ENCODE peak calls at places on chromosomes 13 and 19, in nine cellular contexts. E, G, F, R, B, D, J, O and T are unnamed samples.

GRCh38 chr19:15776264-15776663 is 11.2 kb upstream of the OR10H5 start:
- DNase-seq in E (peak; percentile 66), G (no peak), F (no peak), R (no peak), B (peak; percentile 12), D (no peak), J (no peak), O (no peak), T (no peak)

GRCh38 chr19:32357720-32358119 is 12.3 kb downstream of the ZNF507 start:
- DNase-seq in E (no peak), G (no peak), F (no peak), R (no peak), B (no peak), D (no peak), J (peak; percentile 23), O (no peak), T (no peak)

GRCh38 chr19:12656899-12657571 is 9.5 kb downstream of the MAN2B1 start:
- DNase-seq in E (no peak), G (no peak), F (no peak), R (no peak), B (no peak), D (no peak), J (no peak), O (peak; percentile 59), T (no peak)

GRCh38 chr13:113588394-113589111 is 4.0 kb downstream of the TFDP1 start:
- DNase-seq in E (peak; percentile 25), G (no peak), F (no peak), R (no peak), B (no peak), D (no peak), J (no peak), O (no peak), T (no peak)

GRCh38 chr19:15248648-15249559 is 16.7 kb upstream of the EPHX3 start:
- DNase-seq in E (peak; percentile 94), G (peak; percentile 92), F (peak; percentile 82), R (peak; percentile 95), B (peak; percentile 93), D (peak; percentile 86), J (peak; percentile 92), O (peak; percentile 66), T (peak; percentile 35)

GRCh38 chr19:48698046-48698445 is 2.3 kb downstream of the FUT2 start:
- DNase-seq in E (no peak), G (peak; percentile 73), F (peak; percentile 58), R (peak; percentile 82), B (no peak), D (peak; percentile 53), J (peak; percentile 85), O (peak; percentile 49), T (no peak)

GRCh38 chr19:1221141-1221903 is 15.7 kb downstream of the STK11 start:
- DNase-seq in E (no peak), G (peak; percentile 40), F (no peak), R (peak; percentile 82), B (peak; percentile 83), D (no peak), J (peak; percentile 67), O (peak; percentile 85), T (no peak)

GRCh38 chr13:113398963-113399754 is 35.2 kb upstream of the GRTP1 start:
- DNase-seq in E (peak; percentile 82), G (peak; percentile 55), F (peak; percentile 36), R (peak; percentile 56), B (peak; percentile 61), D (peak; percentile 43), J (no peak), O (no peak), T (no peak)

GRCh38 chr13:31818236-31818635 is 78.9 kb downstream of the RXFP2 start:
- DNase-seq in E (no peak), G (no peak), F (no peak), R (peak; percentile 31), B (no peak), D (no peak), J (no peak), O (no peak), T (no peak)

GRCh38 chr13:110628477-110628793 is 13.1 kb downstream of the NAXD start:
- DNase-seq in E (no peak), G (no peak), F (no peak), R (no peak), B (peak; percentile 91), D (peak; percentile 74), J (peak; percentile 62), O (no peak), T (no peak)

GRCh38 chr19:10230155-10230903 is 802 bp downstream of the S1PR2 start:
- DNase-seq in E (peak; percentile 92), G (peak; percentile 48), F (no peak), R (peak; percentile 73), B (peak; percentile 80), D (no peak), J (peak; percentile 75), O (peak; percentile 26), T (no peak)
- TF ChIP-seq CTCF in E (no peak), G (no peak), F (no peak), R (peak; percentile 8), B (no peak), D (peak; percentile 21), J (no peak), O (no peak), T (no peak)

GRCh38 chr13:101455863-101456262 is 3.4 kb downstream of the ITGBL1 start:
- DNase-seq in E (no peak), G (peak; percentile 94), F (peak; percentile 37), R (peak; percentile 92), B (no peak), D (peak; percentile 85), J (peak; percentile 88), O (no peak), T (no peak)

GRCh38 chr13:101452519-101453485 is at the start of gene ITGBL1:
- DNase-seq in E (peak; percentile 88), G (peak; percentile 81), F (peak; percentile 23), R (peak; percentile 89), B (no peak), D (no peak), J (peak; percentile 8), O (peak; percentile 7), T (no peak)

GRCh38 chr13:101451641-101452040 is 834 bp upstream of the ITGBL1 start:
- DNase-seq in E (no peak), G (no peak), F (no peak), R (no peak), B (no peak), D (no peak), J (no peak), O (no peak), T (no peak)

GRCh38 chr13:101454767-101455166 is 2.3 kb downstream of the ITGBL1 start:
- DNase-seq in E (no peak), G (peak; percentile 39), F (peak; percentile 25), R (peak; percentile 63), B (no peak), D (no peak), J (peak; percentile 3), O (no peak), T (no peak)

DNA sequence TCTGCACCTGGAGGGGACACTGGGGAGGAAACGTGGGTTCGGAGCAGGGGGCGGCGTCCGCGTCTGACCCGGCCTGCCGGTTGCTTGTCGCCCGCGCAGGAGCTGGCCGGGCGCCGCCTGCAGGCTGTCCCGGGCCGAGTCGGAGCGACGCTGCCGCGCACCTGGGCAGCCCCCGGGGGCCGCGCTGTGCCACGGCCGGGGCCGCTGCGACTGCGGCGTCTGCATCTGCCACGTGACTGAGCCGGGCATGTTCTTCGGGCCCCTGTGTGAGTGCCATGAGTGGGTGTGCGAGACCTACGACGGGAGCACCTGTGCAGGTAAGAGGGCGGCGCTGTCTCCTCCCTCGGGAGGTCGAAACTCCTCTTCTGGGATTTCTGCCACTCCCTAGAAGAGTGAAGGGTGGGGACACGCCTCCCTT is 1.3 kb downstream of the ITGBL1 start:
- DNase-seq in E (no peak), G (peak; percentile 31), F (peak; percentile 84), R (peak; percentile 62), B (no peak), D (no peak), J (peak; percentile 5), O (peak; percentile 64), T (no peak)
- H3K4me3 ChIP-seq in E (peak overlapping the region; percentile 40), G (peak overlapping the region; percentile 94), F (peak overlapping the region; percentile 86), R (peak overlapping the region; percentile 74), B (peak overlapping the region; percentile 16), D (peak overlapping the region; percentile 62), J (no peak overlapping the region), O (no peak overlapping the region), T (peak overlapping the region; percentile 13)

GRCh38 chr13:79338343-79338742 is 67.7 kb downstream of the RBM26 start:
- DNase-seq in E (no peak), G (no peak), F (no peak), R (no peak), B (no peak), D (no peak), J (no peak), O (no peak), T (no peak)

GRCh38 chr13:79336971-79337370 is 69.1 kb downstream of the RBM26 start:
- DNase-seq in E (no peak), G (no peak), F (no peak), R (no peak), B (no peak), D (no peak), J (no peak), O (no peak), T (no peak)

GRCh38 chr13:79346300-79346914 is 59.6 kb downstream of the RBM26 start:
- DNase-seq in E (no peak), G (peak; percentile 4), F (no peak), R (no peak), B (no peak), D (no peak), J (no peak), O (no peak), T (no peak)

GRCh38 chr13:79341202-79341601 is 64.9 kb downstream of the RBM26 start:
- DNase-seq in E (no peak), G (no peak), F (no peak), R (no peak), B (no peak), D (no peak), J (no peak), O (no peak), T (no peak)

DNA sequence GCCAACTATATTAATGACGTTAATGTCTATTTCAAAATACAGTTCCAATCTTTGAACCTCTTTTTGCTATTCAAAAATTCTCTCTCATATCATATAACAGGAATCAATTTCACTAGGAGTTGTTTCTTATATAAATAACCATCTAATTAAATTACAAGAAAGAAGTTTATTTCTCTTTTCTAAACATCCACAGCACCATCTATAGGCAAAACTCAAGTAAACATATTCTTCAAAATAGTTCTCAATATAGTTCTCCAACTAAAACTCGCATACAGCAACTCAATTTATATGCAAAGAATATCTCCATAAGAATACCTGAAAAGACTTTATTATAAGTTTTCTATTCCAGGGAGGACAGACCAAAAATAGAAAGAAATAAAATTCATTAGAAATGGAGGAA is 65.6 kb downstream of the RBM26 start:
- DNase-seq in E (no peak), G (no peak), F (no peak), R (no peak), B (no peak), D (no peak), J (no peak), O (no peak), T (no peak)
- TF ChIP-seq CTCF in E (no peak), G (no peak), F (no peak), R (no peak), B (no peak), D (no peak), J (no peak), O (no peak), T (peak; percentile 22)

DNA sequence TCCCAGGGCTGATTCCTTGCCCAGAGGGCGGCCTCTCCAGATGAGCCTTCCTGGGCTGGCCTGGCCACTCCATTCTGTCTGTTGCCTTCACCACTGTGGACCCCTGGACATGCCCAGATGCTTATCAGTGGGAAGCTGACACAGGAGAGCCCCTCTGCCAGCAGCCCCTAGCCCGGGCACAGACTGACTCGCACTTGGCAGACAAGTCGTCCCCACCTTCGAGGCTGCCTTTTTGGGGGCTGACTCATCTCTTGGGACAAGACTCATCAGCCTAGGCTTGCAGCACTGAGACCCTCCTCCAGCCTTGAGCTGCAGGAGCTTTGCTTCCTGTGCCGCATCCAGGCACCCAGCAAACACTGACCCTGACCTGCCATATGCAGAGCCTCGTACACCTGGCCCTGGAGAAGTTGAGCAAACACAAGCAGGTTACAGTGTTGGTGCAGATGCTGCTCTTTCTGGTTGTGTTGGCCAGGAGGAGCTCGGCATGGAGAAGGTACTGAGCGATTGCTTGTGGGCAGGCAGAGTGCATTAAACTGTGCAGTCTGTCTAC is 8.1 kb downstream of the CHST8 start:
- DNase-seq in E (peak; percentile 68), G (no peak), F (no peak), R (no peak), B (no peak), D (no peak), J (no peak), O (no peak), T (no peak)
- H3K4me3 ChIP-seq in E (no peak overlapping the region), G (no peak overlapping the region), F (no peak overlapping the region), R (no peak overlapping the region), B (no peak overlapping the region), D (no peak overlapping the region), J (no peak overlapping the region), O (no peak overlapping the region), T (no peak overlapping the region)